ENCODE peak calls at places on chromosomes 3 and 15, in four cellular contexts. One of them, this sample, is unnamed.

GRCh38 chr3:156795890-156796451 is 30.2 kb upstream of the LEKR1 start:
- DNase-seq in stimulated activated CD4-positive, alpha-beta T cell treated with anti-CD3 and anti-CD28 coated beads, Interleukin-2, amount 100 ng/mL, for 48 hours: no peak
- DNase-seq in posterior cingulate gyrus: no peak
- DNase-seq in hypothalamus: no peak
- DNase-seq in this sample: no peak

GRCh38 chr3:123584284-123584987 is 417 bp downstream of the HACD2 start:
- DNase-seq in stimulated activated CD4-positive, alpha-beta T cell treated with anti-CD3 and anti-CD28 coated beads, Interleukin-2, amount 100 ng/mL, for 48 hours: peak; percentile 1
- DNase-seq in posterior cingulate gyrus: peak; percentile 57
- DNase-seq in hypothalamus: peak; percentile 66
- DNase-seq in this sample: peak; percentile 69

GRCh38 chr15:46394463-46394862 is 759.6 kb downstream of the SQOR start:
- DNase-seq in stimulated activated CD4-positive, alpha-beta T cell treated with anti-CD3 and anti-CD28 coated beads, Interleukin-2, amount 100 ng/mL, for 48 hours: no peak
- DNase-seq in posterior cingulate gyrus: no peak
- DNase-seq in hypothalamus: no peak
- DNase-seq in this sample: no peak

GRCh38 chr15:79689030-79689429 is 207.8 kb downstream of the MTHFS start:
- DNase-seq in stimulated activated CD4-positive, alpha-beta T cell treated with anti-CD3 and anti-CD28 coated beads, Interleukin-2, amount 100 ng/mL, for 48 hours: no peak
- DNase-seq in posterior cingulate gyrus: no peak
- DNase-seq in hypothalamus: no peak
- DNase-seq in this sample: no peak

GRCh38 chr3:126340596-126340942 is 16.6 kb downstream of the KLF15 start:
- DNase-seq in stimulated activated CD4-positive, alpha-beta T cell treated with anti-CD3 and anti-CD28 coated beads, Interleukin-2, amount 100 ng/mL, for 48 hours: no peak
- DNase-seq in posterior cingulate gyrus: no peak
- DNase-seq in hypothalamus: no peak
- DNase-seq in this sample: no peak

GRCh38 chr15:98616397-98616796 is 31.9 kb upstream of the IGF1R start:
- DNase-seq in stimulated activated CD4-positive, alpha-beta T cell treated with anti-CD3 and anti-CD28 coated beads, Interleukin-2, amount 100 ng/mL, for 48 hours: no peak
- DNase-seq in posterior cingulate gyrus: no peak
- DNase-seq in hypothalamus: no peak
- DNase-seq in this sample: no peak

GRCh38 chr3:144636833-144637232 is 665.2 kb downstream of the DIPK2A start:
- DNase-seq in stimulated activated CD4-positive, alpha-beta T cell treated with anti-CD3 and anti-CD28 coated beads, Interleukin-2, amount 100 ng/mL, for 48 hours: no peak
- DNase-seq in posterior cingulate gyrus: no peak
- DNase-seq in hypothalamus: no peak
- DNase-seq in this sample: no peak

GRCh38 chr15:63466378-63467192 is 37.8 kb upstream of the USP3 start:
- DNase-seq in stimulated activated CD4-positive, alpha-beta T cell treated with anti-CD3 and anti-CD28 coated beads, Interleukin-2, amount 100 ng/mL, for 48 hours: peak; percentile 51
- DNase-seq in posterior cingulate gyrus: no peak
- DNase-seq in hypothalamus: no peak
- DNase-seq in this sample: no peak

GRCh38 chr15:63473999-63474809 is 30.2 kb upstream of the USP3 start:
- DNase-seq in stimulated activated CD4-positive, alpha-beta T cell treated with anti-CD3 and anti-CD28 coated beads, Interleukin-2, amount 100 ng/mL, for 48 hours: no peak
- DNase-seq in posterior cingulate gyrus: no peak
- DNase-seq in hypothalamus: no peak
- DNase-seq in this sample: no peak

GRCh38 chr3:128344046-128344368 is 122.7 kb downstream of the DNAJB8 start:
- DNase-seq in stimulated activated CD4-positive, alpha-beta T cell treated with anti-CD3 and anti-CD28 coated beads, Interleukin-2, amount 100 ng/mL, for 48 hours: no peak
- DNase-seq in posterior cingulate gyrus: no peak
- DNase-seq in hypothalamus: no peak
- DNase-seq in this sample: no peak

GRCh38 chr15:98896002-98896721 is 111.4 kb downstream of the PGPEP1L start:
- DNase-seq in stimulated activated CD4-positive, alpha-beta T cell treated with anti-CD3 and anti-CD28 coated beads, Interleukin-2, amount 100 ng/mL, for 48 hours: no peak
- DNase-seq in posterior cingulate gyrus: no peak
- DNase-seq in hypothalamus: no peak
- DNase-seq in this sample: no peak

GRCh38 chr15:95141486-95141885 is 910.1 kb downstream of the MCTP2 start:
- DNase-seq in stimulated activated CD4-positive, alpha-beta T cell treated with anti-CD3 and anti-CD28 coated beads, Interleukin-2, amount 100 ng/mL, for 48 hours: no peak
- DNase-seq in posterior cingulate gyrus: no peak
- DNase-seq in hypothalamus: no peak
- DNase-seq in this sample: no peak

GRCh38 chr3:188792788-188793187 is 379.0 kb upstream of the TPRG1 start:
- DNase-seq in stimulated activated CD4-positive, alpha-beta T cell treated with anti-CD3 and anti-CD28 coated beads, Interleukin-2, amount 100 ng/mL, for 48 hours: no peak
- DNase-seq in posterior cingulate gyrus: peak; percentile 56
- DNase-seq in hypothalamus: peak; percentile 59
- DNase-seq in this sample: no peak

GRCh38 chr15:49815937-49816336 is 195.1 kb downstream of the DTWD1 start:
- DNase-seq in stimulated activated CD4-positive, alpha-beta T cell treated with anti-CD3 and anti-CD28 coated beads, Interleukin-2, amount 100 ng/mL, for 48 hours: no peak
- DNase-seq in posterior cingulate gyrus: no peak
- DNase-seq in hypothalamus: no peak
- DNase-seq in this sample: peak; percentile 23

This sample was measured in anterior cingulate cortex.